ENCODE peak calls at places on chromosome 12, in seven cellular contexts. L is mesenchymal stem cell, D is neuronal stem cell, F is IMR-90, W is H9, B is trophoblast cell, Y is H1. U is an unnamed sample.

GRCh38 chr12:51496907-51497306 is 72.3 kb downstream of the SLC4A8 start:
- DNase-seq in L (no peak), F (no peak), B (no peak), Y (no peak), D (no peak), W (no peak), U (no peak)

GRCh38 chr12:16361142-16361783 is 13.8 kb downstream of the MGST1 start:
- DNase-seq in L (no peak), B (peak; percentile 49), D (no peak), Y (no peak), F (no peak), W (no peak), U (no peak)

GRCh38 chr12:10661338-10661737 is 12.5 kb downstream of the STYK1 start:
- DNase-seq in L (no peak), Y (no peak), W (no peak), B (peak; percentile 38), F (peak; percentile 47), D (no peak), U (no peak)

GRCh38 chr12:54987611-54988231 is 3.2 kb upstream of the TESPA1 start:
- DNase-seq in F (no peak), L (no peak), B (no peak), D (no peak), Y (no peak), W (no peak), U (no peak)

GRCh38 chr12:63862187-63863107 is 17.9 kb downstream of the SRGAP1 start:
- DNase-seq in D (no peak), W (no peak), Y (no peak), F (no peak), L (no peak), B (peak; percentile 34), U (peak; percentile 45)

GRCh38 chr12:123931686-123932321 is 40.8 kb downstream of the CCDC92 start:
- DNase-seq in D (no peak), F (no peak), L (no peak), Y (no peak), W (no peak), B (no peak), U (no peak)

GRCh38 chr12:116759783-116760581 is 21.9 kb downstream of the RNFT2 start:
- DNase-seq in B (peak; percentile 48), W (peak; percentile 69), L (no peak), D (no peak), F (no peak), Y (no peak), U (peak; percentile 84)

GRCh38 chr12:69519871-69520270 is 49.7 kb downstream of the FRS2 start:
- DNase-seq in F (no peak), D (no peak), Y (no peak), W (no peak), L (peak; percentile 82), B (no peak), U (no peak)

GRCh38 chr12:87848248-87848868 is 180.8 kb downstream of the C12orf50 start:
- DNase-seq in Y (no peak), F (peak; percentile 82), B (peak; percentile 81), D (peak; percentile 49), L (peak; percentile 65), W (no peak), U (peak; percentile 60)

GRCh38 chr12:49974677-49975369 is 2.1 kb downstream of the AQP6 start:
- DNase-seq in L (no peak), F (no peak), Y (no peak), W (no peak), B (no peak), D (no peak), U (no peak)

GRCh38 chr12:130064999-130065398 is 97.3 kb upstream of the FZD10 start:
- DNase-seq in B (no peak), W (peak; percentile 68), Y (no peak), F (no peak), L (no peak), D (no peak), U (peak; percentile 58)

GRCh38 chr12:128449146-128449894 is 182.3 kb downstream of the TMEM132C start:
- DNase-seq in Y (no peak), F (no peak), W (no peak), B (no peak), L (peak; percentile 0), D (no peak), U (no peak)

GRCh38 chr12:132365226-132365625 is 35.8 kb upstream of the GALNT9 start:
- DNase-seq in L (no peak), Y (no peak), B (no peak), W (no peak), F (no peak), D (no peak), U (no peak)

GRCh38 chr12:58364389-58365086 is 423.2 kb downstream of the ATP23 start:
- DNase-seq in L (peak; percentile 97), D (no peak), F (peak; percentile 99), Y (no peak), B (peak; percentile 30), W (no peak), U (peak; percentile 56)

GRCh38 chr12:108325549-108325948 is 13.6 kb downstream of the CMKLR1 start:
- DNase-seq in D (no peak), Y (no peak), W (no peak), F (no peak), B (no peak), L (no peak), U (no peak)

GRCh38 chr12:47080725-47081502 is 1.2 kb upstream of the AMIGO2 start:
- DNase-seq in Y (no peak), F (peak; percentile 50), W (no peak), L (peak; percentile 79), D (no peak), B (peak; percentile 76), U (peak; percentile 66)

GRCh38 chr12:14935031-14935430 is 3.3 kb downstream of the ERP27 start:
- DNase-seq in Y (no peak), W (no peak), F (no peak), L (no peak), B (no peak), D (no peak), U (no peak)

GRCh38 chr12:31874961-31875608 is 84.1 kb upstream of the RESF1 start:
- DNase-seq in Y (no peak), F (peak; percentile 83), L (peak; percentile 86), D (no peak), B (peak; percentile 19), W (peak; percentile 56), U (peak; percentile 84)

GRCh38 chr12:88144037-88144436 is 1.9 kb downstream of the TMTC3 start:
- DNase-seq in F (no peak), W (no peak), D (no peak), Y (no peak), L (no peak), B (peak; percentile 72), U (peak; percentile 75)

GRCh38 chr12:121823101-121823726 is 19.4 kb downstream of the SETD1B start:
- DNase-seq in B (no peak), D (no peak), Y (no peak), L (no peak), F (no peak), W (peak; percentile 47), U (no peak)
- H3K18ac ChIP-seq in B (no peak overlapping the region), D (no peak overlapping the region), Y (no peak overlapping the region), L (no peak overlapping the region), F (no peak overlapping the region), W (no peak overlapping the region), U (no peak overlapping the region)

DNA sequence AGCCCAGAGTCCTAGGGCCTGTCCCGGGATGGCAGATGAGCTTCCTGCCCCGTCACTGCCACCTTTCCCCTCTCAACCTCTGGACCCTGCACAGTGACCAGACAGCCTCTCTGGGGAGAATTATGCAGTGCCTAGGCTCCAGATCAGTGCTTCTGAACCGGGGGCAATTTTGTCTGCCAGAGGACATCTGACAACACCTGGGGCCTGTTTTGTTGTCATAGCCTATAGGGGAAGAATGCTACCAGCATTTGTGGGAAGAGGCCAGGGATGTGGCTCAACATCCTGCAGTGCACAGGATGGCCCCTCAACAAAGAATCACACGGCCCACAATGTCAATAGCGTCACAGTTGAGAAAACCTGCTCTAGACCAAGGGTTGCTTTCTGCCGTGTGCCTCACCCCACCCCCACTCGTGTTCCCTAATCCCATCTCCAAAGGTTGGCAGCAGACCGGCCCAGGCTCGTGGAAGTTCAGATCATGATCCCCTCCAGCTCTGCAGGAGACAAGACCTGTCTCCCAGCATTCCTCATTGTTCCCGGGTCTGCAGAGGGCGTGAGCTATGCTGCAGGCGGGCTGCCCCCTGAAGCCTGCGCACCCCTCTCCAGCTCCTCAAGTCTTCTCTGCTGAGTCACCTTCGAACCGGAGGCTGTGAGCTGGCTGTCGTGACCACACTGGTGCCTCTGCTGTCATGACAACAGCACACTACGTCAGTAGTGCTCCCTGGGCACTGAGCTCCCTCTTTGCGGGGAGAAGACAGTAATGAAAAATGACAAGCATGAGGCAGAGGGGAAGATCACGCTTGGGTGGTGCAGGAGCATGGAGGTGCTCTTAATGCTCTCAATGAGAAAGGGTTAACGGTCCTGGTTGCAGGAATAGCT is 2.0 kb upstream of the GAPDH start:
- DNase-seq in B (peak; percentile 94), D (peak; percentile 69), L (peak; percentile 100), F (peak; percentile 99), W (peak; percentile 90), Y (no peak), U (peak; percentile 96)
- H3K9ac ChIP-seq in B (no peak overlapping the region), D (peak overlapping the region; percentile 89), L (peak overlapping the region; percentile 96), F (peak overlapping the region; percentile 84), W (no peak overlapping the region), Y (peak overlapping the region; percentile 9), U (peak overlapping the region; percentile 99)

GRCh38 chr12:52829986-52830385 is 4.1 kb downstream of the KRT79 start:
- DNase-seq in F (no peak), L (no peak), D (no peak), Y (no peak), W (no peak), B (no peak), U (no peak)

GRCh38 chr12:52828156-52829090 is 5.7 kb downstream of the KRT79 start:
- DNase-seq in L (no peak), D (no peak), Y (no peak), B (peak; percentile 35), F (no peak), W (no peak), U (no peak)

GRCh38 chr12:52826611-52827498 is 7.3 kb downstream of the KRT79 start:
- DNase-seq in W (no peak), F (no peak), D (no peak), L (no peak), Y (no peak), B (peak; percentile 62), U (peak; percentile 76)

GRCh38 chr12:52825961-52826360 is 8.2 kb downstream of the KRT79 start:
- DNase-seq in F (no peak), D (no peak), B (no peak), W (no peak), Y (no peak), L (no peak), U (no peak)

DNA sequence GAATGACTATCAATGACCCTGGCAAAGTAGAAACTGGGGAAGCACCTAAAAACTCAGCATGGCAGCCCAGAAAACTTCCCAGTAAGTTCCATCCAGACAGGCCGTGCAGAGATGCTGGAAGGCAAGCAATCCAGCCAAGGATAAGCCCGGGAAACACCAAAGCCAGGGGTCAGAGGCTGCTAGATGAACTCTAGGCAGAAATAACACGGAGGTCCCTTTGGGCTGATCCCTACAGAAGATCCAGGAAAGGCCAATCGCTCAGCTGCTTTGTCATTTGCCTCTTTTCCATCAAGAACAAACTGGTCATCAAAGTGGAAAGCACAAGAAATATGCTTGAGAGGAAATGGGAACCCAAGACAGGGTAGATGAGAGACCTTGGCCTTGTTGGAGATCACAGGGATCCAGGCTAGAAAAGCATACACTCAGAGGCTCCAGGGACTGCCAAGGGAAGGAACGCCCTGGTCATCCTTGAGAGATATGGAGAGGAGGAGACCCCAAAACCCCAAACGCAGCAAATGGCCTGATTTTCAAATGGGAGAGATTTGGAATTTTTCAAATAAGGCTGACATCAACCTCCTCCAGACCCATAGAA is 6.5 kb downstream of the KRT79 start:
- DNase-seq in L (no peak), W (no peak), F (no peak), B (no peak), Y (no peak), D (no peak), U (no peak)
- H3K79me1 ChIP-seq in L (no peaks in the 10 kb centered on the region), W (no peaks in the 10 kb centered on the region), F (no peaks in the 10 kb centered on the region), B (no peaks in the 10 kb centered on the region), Y (no peaks in the 10 kb centered on the region), D (no peaks in the 10 kb centered on the region), U (no peaks in the 10 kb centered on the region)

GRCh38 chr12:28782812-28783211 is 366.3 kb upstream of the FAR2 start:
- DNase-seq in F (no peak), Y (no peak), D (no peak), L (no peak), B (no peak), W (no peak), U (peak; percentile 10)
- H3K18ac ChIP-seq in F (no peak overlapping the region), Y (no peak overlapping the region), D (no peak overlapping the region), L (no peak overlapping the region), B (no peak overlapping the region), W (no peak overlapping the region), U (no peak overlapping the region)

U was measured in mesendoderm.